ENCODE peak calls at places on chromosomes 12 and 14, in nine cellular contexts. I, G, Z, W, B, Q, S, K and D are unnamed samples.

GRCh38 chr14:90624228-90624627 is 192.0 kb downstream of the TTC7B start:
- DNase-seq in W (no peak), Z (peak; percentile 32), K (peak; percentile 39), Q (no peak), S (peak; percentile 71), G (peak; percentile 42), I (no peak), B (no peak), D (no peak)

GRCh38 chr14:100983710-100984109 is 80.2 kb upstream of the RTL1 start:
- DNase-seq in B (no peak), K (no peak), I (no peak), W (no peak), G (no peak), Z (no peak), S (no peak), Q (no peak), D (no peak)

GRCh38 chr12:2640709-2641108 is 154.1 kb upstream of the FKBP4 start:
- DNase-seq in S (peak; percentile 91), I (no peak), B (no peak), G (peak; percentile 81), Q (no peak), Z (peak; percentile 40), W (peak; percentile 11), K (peak; percentile 46), D (no peak)

GRCh38 chr14:75533791-75534190 is 11.5 kb downstream of the BATF start:
- DNase-seq in G (no peak), Z (no peak), Q (no peak), B (no peak), S (no peak), K (no peak), I (no peak), W (no peak), D (no peak)

GRCh38 chr14:24353551-24354529 is 14.0 kb upstream of the RIPK3 start:
- DNase-seq in K (no peak), G (no peak), B (no peak), S (no peak), I (no peak), Z (no peak), Q (no peak), W (peak; percentile 65), D (no peak)

GRCh38 chr12:108135627-108136026 is 6.5 kb downstream of the WSCD2 start:
- DNase-seq in G (no peak), I (no peak), S (no peak), K (no peak), Z (no peak), B (no peak), Q (no peak), W (no peak), D (no peak)

GRCh38 chr14:91113829-91114078 is at the start of gene DGLUCY:
- DNase-seq in K (peak; percentile 85), S (peak; percentile 76), W (peak; percentile 86), Q (peak; percentile 87), G (no peak), Z (peak; percentile 86), B (peak; percentile 88), I (peak; percentile 83), D (peak; percentile 90)

GRCh38 chr12:8108808-8109398 is 14.5 kb upstream of the CLEC4A start:
- DNase-seq in W (peak; percentile 73), K (peak; percentile 73), Q (peak; percentile 78), Z (peak; percentile 66), G (peak; percentile 63), B (peak; percentile 77), S (peak; percentile 82), I (peak; percentile 82), D (no peak)

GRCh38 chr14:29783556-29783955 is 144.1 kb downstream of the PRKD1 start:
- DNase-seq in Q (no peak), G (no peak), W (no peak), B (no peak), K (no peak), I (no peak), S (no peak), Z (no peak), D (no peak)

GRCh38 chr14:93951798-93952540 is 24.4 kb downstream of the ASB2 start:
- DNase-seq in K (no peak), Q (no peak), W (no peak), B (peak; percentile 3), S (no peak), Z (no peak), G (no peak), I (no peak), D (no peak)

GRCh38 chr14:50069325-50069724 is 47.0 kb downstream of the VCPKMT start:
- DNase-seq in Z (no peak), G (no peak), K (no peak), Q (no peak), I (no peak), B (no peak), S (no peak), W (no peak), D (no peak)

GRCh38 chr14:38124496-38124895 is 83.2 kb upstream of the SSTR1 start:
- DNase-seq in Z (no peak), S (no peak), B (no peak), G (no peak), W (no peak), K (no peak), Q (peak; percentile 32), I (no peak), D (no peak)

GRCh38 chr14:80523518-80524117 is 312.3 kb upstream of the DIO2 start:
- DNase-seq in Q (no peak), W (no peak), S (no peak), Z (no peak), I (no peak), B (no peak), K (no peak), G (no peak), D (no peak)

GRCh38 chr12:79690606-79691298 is at the start of gene PAWR:
- DNase-seq in Q (peak; percentile 87), Z (peak; percentile 47), B (peak; percentile 80), G (peak; percentile 70), I (peak; percentile 94), W (peak; percentile 86), S (peak; percentile 79), K (peak; percentile 48), D (peak; percentile 80)
- TF ChIP-seq CTCF in Q (peak; percentile 18), Z (peak; percentile 32), B (peak; percentile 6), G (no peak), I (no peak), W (peak; percentile 19), S (peak; percentile 3), K (no peak), D (no peak)

GRCh38 chr12:7091171-7091570 is 1.1 kb downstream of the C1R start:
- DNase-seq in S (peak; percentile 53), Z (no peak), K (no peak), Q (no peak), W (no peak), B (no peak), I (no peak), G (no peak), D (no peak)

GRCh38 chr12:7089196-7089871 is 2.9 kb downstream of the C1R start:
- DNase-seq in K (no peak), B (no peak), Q (no peak), G (no peak), W (no peak), S (peak; percentile 62), I (no peak), Z (peak; percentile 8), D (no peak)

GRCh38 chr12:7092229-7092985 is at the start of gene C1R:
- DNase-seq in Q (peak; percentile 59), I (peak; percentile 58), K (peak; percentile 77), Z (peak; percentile 71), W (peak; percentile 79), B (peak; percentile 70), S (peak; percentile 92), G (no peak), D (no peak)

GRCh38 chr12:7091660-7092228 is 501 bp downstream of the C1R start:
- DNase-seq in Q (no peak), Z (peak; percentile 67), G (no peak), W (peak; percentile 22), K (peak; percentile 51), I (no peak), B (no peak), S (peak; percentile 79), D (no peak)

GRCh38 chr12:7090222-7090998 is 1.8 kb downstream of the C1R start:
- DNase-seq in S (peak; percentile 61), W (no peak), K (no peak), B (no peak), Q (no peak), I (no peak), Z (peak; percentile 16), G (no peak), D (no peak)
- H3K4me3 ChIP-seq in S (peak overlapping the region; percentile 62), W (peak overlapping the region; percentile 49), K (no peak overlapping the region), B (peak overlapping the region; percentile 65), Q (no peak overlapping the region), I (no peak overlapping the region), Z (peak overlapping the region; percentile 66), G (no peak overlapping the region), D (peak overlapping the region; percentile 57)

GRCh38 chr14:59346796-59347510 is 118.2 kb downstream of the GPR135 start:
- DNase-seq in G (no peak), K (no peak), B (no peak), Z (no peak), S (no peak), I (no peak), Q (no peak), W (no peak), D (no peak)
- H3K36me3 ChIP-seq in G (no peaks in the 10 kb centered on the region), K (peaks cover 57% of the 10 kb centered on the region), B (peaks cover 32% of the 10 kb centered on the region), Z (peaks cover 30% of the 10 kb centered on the region), S (no peaks in the 10 kb centered on the region), I (peaks cover 11% of the 10 kb centered on the region), Q (peaks cover 91% of the 10 kb centered on the region), W (peaks cover 14% of the 10 kb centered on the region), D (peaks cover 39% of the 10 kb centered on the region)

GRCh38 chr14:39228509-39229221 is 5.0 kb upstream of the MIA2 start:
- DNase-seq in S (no peak), I (no peak), Z (no peak), Q (no peak), K (no peak), B (no peak), G (no peak), W (no peak), D (no peak)

GRCh38 chr14:39228044-39228443 is 5.7 kb upstream of the MIA2 start:
- DNase-seq in S (no peak), B (no peak), K (no peak), Z (no peak), I (no peak), W (no peak), G (no peak), Q (no peak), D (no peak)

GRCh38 chr14:39230416-39230815 is 3.3 kb upstream of the MIA2 start:
- DNase-seq in Q (no peak), S (no peak), Z (no peak), I (no peak), G (no peak), K (no peak), B (no peak), W (no peak), D (no peak)

GRCh38 chr14:39229222-39229543 is 4.5 kb upstream of the MIA2 start:
- DNase-seq in Q (peak; percentile 2), S (no peak), K (no peak), W (no peak), I (no peak), B (no peak), G (no peak), Z (no peak), D (no peak)

DNA sequence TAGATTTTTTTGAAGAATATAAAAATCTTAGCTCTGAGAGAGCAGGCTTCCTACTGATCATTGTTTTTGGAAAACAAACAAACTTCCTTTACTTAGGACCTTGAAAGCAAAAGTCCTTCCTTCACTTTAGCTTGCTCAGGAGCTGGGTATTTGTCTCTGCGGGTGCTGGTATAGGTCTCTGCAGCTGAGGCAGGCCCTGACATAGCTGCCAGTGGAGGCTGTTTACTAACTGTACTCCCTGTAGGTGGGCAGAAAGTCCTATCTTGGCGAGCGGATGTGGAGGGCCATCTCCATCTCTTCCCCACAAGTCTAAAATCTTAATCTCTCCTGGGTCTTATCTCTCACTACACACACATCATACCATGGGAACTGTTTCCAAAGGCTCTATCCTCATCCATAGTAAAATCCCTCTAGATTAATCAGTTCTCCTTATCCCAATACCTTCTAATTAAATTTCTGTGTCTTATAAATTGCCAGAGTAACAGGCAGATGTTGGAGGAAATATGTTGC is 4.1 kb upstream of the MIA2 start:
- DNase-seq in G (no peak), K (no peak), I (no peak), Q (no peak), B (no peak), Z (no peak), W (no peak), S (no peak), D (no peak)
- TF ChIP-seq CTCF in G (no peak), K (no peak), I (no peak), Q (no peak), B (no peak), Z (no peak), W (no peak), S (no peak), D (no peak)